ENCODE peak calls at places on chromosomes 6 and 20, in ten cellular contexts. J is right lobe of liver, C is IMR-90, V is testis, B is HCT116, Y is H1, D is upper lobe of left lung, S is transverse colon, M is uterus, L is heart left ventricle. W is an unnamed sample. For H3K27me3, the result is how much of the 10 kb centered on the place peaks cover.

GRCh38 chr6:113420290-113420689 is 436.9 kb upstream of the MARCKS start:
- DNase-seq in B (no peak), C (no peak), J (no peak), M (no peak), D (no peak), S (no peak), L (no peak), V (no peak), Y (no peak), W (no peak)

GRCh38 chr6:135812085-135812526 is 39.4 kb upstream of the PDE7B start:
- DNase-seq in B (no peak), S (no peak), L (no peak), C (peak), Y (no peak), D (peak), V (no peak), J (no peak), M (no peak), W (no peak)

GRCh38 chr6:160348552-160349441 is 619 bp downstream of the SLC22A3 start:
- DNase-seq in S (peak), L (no peak), J (peak), C (no peak), Y (peak), B (no peak), V (peak), M (no peak), D (no peak), W (peak)

GRCh38 chr20:9409981-9410380 is 104.4 kb upstream of the LAMP5 start:
- DNase-seq in B (no peak), M (no peak), D (no peak), V (no peak), Y (no peak), J (no peak), L (no peak), S (no peak), C (peak), W (no peak)

GRCh38 chr6:31969712-31970603 is 2.0 kb downstream of the DXO start:
- DNase-seq in D (no peak), B (no peak), V (no peak), C (peak), M (no peak), Y (no peak), L (no peak), J (no peak), S (no peak), W (no peak)

GRCh38 chr6:150600302-150601017 is 775 bp downstream of the PLEKHG1 start:
- DNase-seq in J (peak), M (peak), L (peak), Y (peak), D (peak), C (peak), S (peak), V (peak), B (peak), W (peak)

GRCh38 chr6:9292975-9293374 is 857.6 kb upstream of the SLC35B3 start:
- DNase-seq in C (peak), Y (no peak), V (no peak), M (no peak), L (no peak), B (no peak), D (no peak), J (no peak), S (no peak), W (no peak)

GRCh38 chr6:63340351-63340750 is 20.6 kb upstream of the LGSN start:
- DNase-seq in D (no peak), M (no peak), B (no peak), S (no peak), J (no peak), V (no peak), C (no peak), Y (no peak), L (no peak), W (no peak)

GRCh38 chr20:6519556-6519955 is 247.9 kb upstream of the BMP2 start:
- DNase-seq in D (no peak), L (no peak), B (no peak), S (no peak), M (no peak), V (no peak), J (no peak), Y (no peak), C (peak), W (no peak)

GRCh38 chr6:32952817-32953739 is at the start of gene HLA-DMA:
- DNase-seq in M (peak), B (peak), C (peak), Y (peak), D (peak), J (peak), V (peak), L (peak), S (peak), W (peak)

GRCh38 chr6:166330612-166331011 is 11.7 kb downstream of the SFT2D1 start:
- DNase-seq in C (peak), L (peak), Y (peak), J (peak), S (peak), B (no peak), V (no peak), D (no peak), M (no peak), W (peak)

GRCh38 chr6:2639167-2639566 is 111.6 kb downstream of the MYLK4 start:
- DNase-seq in J (no peak), V (no peak), L (no peak), S (no peak), D (no peak), M (no peak), Y (no peak), B (no peak), C (no peak), W (no peak)

GRCh38 chr20:49646126-49646525 is 67.6 kb downstream of the B4GALT5 start:
- DNase-seq in D (no peak), S (no peak), Y (no peak), V (no peak), L (no peak), M (no peak), J (no peak), C (peak), B (no peak), W (no peak)

GRCh38 chr6:6277418-6277817 is 43.0 kb downstream of the F13A1 start:
- DNase-seq in C (no peak), L (no peak), S (no peak), D (no peak), M (no peak), B (no peak), V (no peak), Y (no peak), J (no peak), W (no peak)

GRCh38 chr20:53040678-53041674 is 68.8 kb downstream of the TSHZ2 start:
- DNase-seq in V (no peak), B (no peak), S (no peak), Y (no peak), M (peak), D (no peak), L (peak), J (no peak), C (no peak), W (peak)

DNA sequence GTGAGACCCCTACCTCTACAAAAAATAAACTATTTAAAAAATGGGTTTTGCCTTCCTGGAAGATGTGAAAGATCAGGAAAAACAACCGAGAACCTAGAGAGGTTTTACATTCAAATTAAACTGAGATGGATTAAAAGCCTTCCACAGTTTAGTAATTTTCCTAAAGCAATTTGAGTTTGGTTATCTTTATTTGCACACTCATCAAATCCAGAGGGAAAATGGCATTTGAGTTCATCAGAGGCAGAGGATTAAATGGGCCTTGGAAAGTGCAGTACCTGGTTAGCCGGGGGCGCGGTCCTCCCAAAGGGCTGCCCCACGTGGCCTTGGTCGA is 157.0 kb upstream of the INSM1 start:
- DNase-seq in S (peak), J (no peak), D (no peak), B (no peak), C (no peak), L (no peak), M (no peak), Y (no peak), V (no peak), W (no peak)
- H3K27me3 ChIP-seq in S (under half), J (under half), D (under half), B (under half), C (under half), L (under half), M (under half), Y (under half), V (under half), W (under half)

DNA sequence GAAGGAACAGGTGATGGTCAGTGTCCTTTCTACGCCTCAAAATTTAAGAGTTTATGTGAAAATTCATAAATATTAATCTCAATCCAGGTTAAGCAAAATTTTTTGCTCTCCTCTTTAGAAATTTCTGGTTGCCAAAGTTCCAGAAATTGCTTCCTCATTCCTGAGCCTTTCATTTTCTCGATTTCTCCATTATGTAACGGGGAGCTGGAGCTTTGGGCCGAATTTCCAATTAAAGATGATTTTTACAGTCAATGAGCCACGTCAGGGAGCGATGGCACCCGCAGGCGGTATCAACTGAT is 35.8 kb upstream of the PRND start:
- DNase-seq in B (no peak), M (no peak), L (no peak), D (no peak), S (no peak), J (no peak), C (no peak), Y (no peak), V (no peak), W (no peak)
- TF ChIP-seq POLR2A in B (no peak), M (no peak), L (no peak), D (no peak), S (no peak), J (no peak), C (no peak), Y (no peak), V (no peak), W (no peak)

GRCh38 chr20:21109144-21109543 is 3.0 kb upstream of the LINC00237 start:
- DNase-seq in B (no peak), C (peak), L (no peak), M (no peak), D (no peak), Y (no peak), V (no peak), J (no peak), S (no peak), W (no peak)
- H3K27me3 ChIP-seq in B (under half), C (under half), L (half or more), M (under half), D (under half), Y (under half), V (under half), J (under half), S (half or more), W (under half)

DNA sequence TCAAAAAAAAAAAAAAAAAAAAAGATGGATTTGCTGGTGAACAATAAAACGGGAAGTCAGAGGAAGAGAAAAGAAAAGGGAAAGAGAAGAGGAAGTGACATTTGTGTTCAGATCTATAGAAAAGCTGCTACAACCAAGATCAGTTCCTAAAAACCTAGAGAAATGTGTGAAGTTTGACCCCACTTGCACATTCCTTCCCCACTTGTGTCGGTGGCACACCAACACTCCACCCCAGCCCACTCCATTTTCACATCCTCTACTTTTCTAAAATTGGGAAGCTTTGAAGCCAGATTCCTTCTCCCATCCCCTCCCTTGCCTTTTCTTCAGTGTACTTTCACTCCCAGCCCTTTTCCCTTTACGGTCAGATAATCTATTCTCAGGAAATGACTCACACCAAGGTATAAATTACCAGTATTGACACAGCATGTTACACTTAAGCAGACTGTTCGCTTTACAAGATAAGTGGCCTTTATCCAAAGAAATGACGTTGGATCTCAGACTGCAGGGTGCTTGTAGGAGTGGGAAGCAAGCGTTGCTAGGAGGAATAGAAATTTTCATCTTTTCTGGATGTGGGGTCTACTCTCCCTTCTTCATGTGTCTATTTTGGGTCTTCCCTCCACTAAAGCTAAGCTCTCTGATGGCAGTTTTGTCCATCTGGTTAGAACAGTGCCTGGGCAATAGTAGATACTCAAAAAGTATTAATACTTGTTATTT is 92.5 kb upstream of the ADGRF1 start:
- DNase-seq in C (peak), B (peak), Y (no peak), M (no peak), S (no peak), D (no peak), J (no peak), V (no peak), L (no peak), W (no peak)
- TF ChIP-seq POLR2A in C (no peak), B (no peak), Y (no peak), M (no peak), S (peak), D (no peak), J (no peak), V (no peak), L (no peak), W (no peak)

GRCh38 chr20:37415118-37416085 is 69.5 kb downstream of the SRC start:
- DNase-seq in M (no peak), J (no peak), C (no peak), B (no peak), S (no peak), L (no peak), Y (no peak), D (no peak), V (no peak), W (no peak)

GRCh38 chr20:37414133-37414532 is 68.2 kb downstream of the SRC start:
- DNase-seq in L (no peak), S (no peak), J (no peak), D (no peak), M (no peak), B (no peak), Y (peak), C (no peak), V (no peak), W (no peak)

GRCh38 chr20:37413023-37413334 is 67.0 kb downstream of the SRC start:
- DNase-seq in B (no peak), M (no peak), L (no peak), C (no peak), J (no peak), D (no peak), Y (no peak), S (no peak), V (no peak), W (no peak)

GRCh38 chr20:37413354-37413753 is 67.4 kb downstream of the SRC start:
- DNase-seq in Y (no peak), D (no peak), L (no peak), C (no peak), M (no peak), J (no peak), S (no peak), B (no peak), V (no peak), W (no peak)

GRCh38 chr20:37414636-37415035 is 68.7 kb downstream of the SRC start:
- DNase-seq in S (no peak), Y (no peak), M (no peak), B (no peak), J (no peak), D (no peak), C (no peak), L (no peak), V (no peak), W (no peak)
- H3K27me3 ChIP-seq in S (under half), Y (under half), M (under half), B (under half), J (under half), D (under half), C (half or more), L (under half), V (under half), W (under half)

DNA sequence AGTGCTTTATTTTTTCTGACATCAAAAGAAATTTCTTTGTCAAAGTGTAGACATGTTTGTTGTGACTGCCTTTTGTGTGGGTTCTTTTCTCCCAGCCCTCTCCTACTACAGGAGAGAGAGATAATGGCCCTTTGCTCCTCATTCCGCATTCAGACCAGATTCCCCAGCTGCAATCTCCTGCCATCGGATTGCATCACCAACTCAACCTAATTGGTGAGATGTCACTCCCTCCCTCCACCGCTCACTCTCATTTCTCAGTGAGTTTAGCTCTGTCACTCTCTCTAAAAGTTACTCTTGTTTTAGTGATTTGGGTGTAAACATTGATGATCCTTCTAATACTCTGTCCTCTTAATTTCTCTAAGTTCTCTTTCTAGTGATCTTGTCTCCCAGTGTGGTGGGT is 22.7 kb downstream of the UTRN start:
- DNase-seq in M (no peak), L (no peak), C (no peak), Y (no peak), B (no peak), D (no peak), V (no peak), S (no peak), J (no peak), W (no peak)
- TF ChIP-seq POLR2A in M (no peak), L (no peak), C (no peak), Y (no peak), B (no peak), D (no peak), V (no peak), S (no peak), J (no peak), W (no peak)

DNA sequence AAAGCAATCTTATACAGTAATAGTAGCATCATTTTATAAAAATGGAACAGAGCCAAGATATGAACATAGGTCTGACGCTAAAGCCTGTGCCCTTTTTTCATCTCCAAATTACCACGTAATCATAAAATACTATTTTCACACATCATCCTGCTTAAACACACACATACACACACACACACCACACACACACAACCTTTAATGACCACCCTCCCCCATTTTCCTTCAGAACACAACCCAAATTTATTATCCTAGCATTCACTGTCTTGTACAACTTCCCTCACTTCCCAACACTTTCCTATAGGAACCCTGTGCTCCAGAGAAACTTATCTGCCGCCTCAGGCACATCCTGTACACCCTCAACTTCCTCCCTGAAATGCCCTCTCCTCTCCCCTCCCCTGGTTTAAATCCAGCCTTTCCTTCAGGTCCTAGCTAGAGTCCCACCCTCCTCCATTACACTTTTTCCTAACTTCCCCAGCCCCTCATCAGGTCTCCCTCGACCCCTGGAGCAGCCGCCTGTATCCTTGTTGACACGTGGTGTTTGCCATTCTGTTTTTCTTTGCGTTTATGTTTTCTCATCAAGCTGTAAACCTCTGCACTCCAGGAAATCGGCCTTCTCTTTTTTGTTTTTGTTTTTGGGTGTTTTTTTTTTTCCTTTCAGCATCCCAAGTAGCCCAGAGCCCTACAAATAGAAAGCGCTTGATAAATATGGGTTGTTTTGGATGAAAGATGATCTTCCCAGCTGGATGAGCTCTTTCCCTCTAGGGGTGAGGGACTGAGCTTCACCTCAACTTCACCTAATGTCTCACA is 968 bp upstream of the MMP24 start:
- DNase-seq in D (no peak), S (no peak), V (no peak), M (no peak), J (no peak), Y (no peak), L (no peak), B (no peak), C (no peak), W (no peak)
- H3K27me3 ChIP-seq in D (under half), S (under half), V (under half), M (under half), J (under half), Y (under half), L (under half), B (under half), C (under half), W (under half)

GRCh38 chr6:35725721-35726438 is 11.0 kb upstream of the ARMC12 start:
- DNase-seq in D (peak), L (peak), Y (no peak), B (no peak), J (peak), M (peak), C (no peak), S (peak), V (peak), W (no peak)
- TF ChIP-seq POLR2A in D (no peak), L (no peak), Y (no peak), B (no peak), J (peak), M (no peak), C (no peak), S (peak), V (no peak), W (peak)

W was measured in ovary.